ENCODE peak calls at places on chromosomes 11 and 22, in ten cellular contexts. U is AG09309; D is SW480; X is endothelial cell; G is dorsolateral prefrontal cortex; B is choroid plexus epithelial cell; M is activated T-cell treated with anti-CD3 and anti-CD28 coated beads, Interleukin-2, amount 50 U/mL, for 4 hours; H is HEK293T; S is stimulated activated CD4-positive, alpha-beta T cell treated with anti-CD3 and anti-CD28 coated beads, TNF-alpha, amount 100 ng/mL, for 1 hour; C is fibroblast of villous mesenchyme. P is an unnamed sample.

GRCh38 chr11:94183886-94184264 is 55.2 kb downstream of the PANX1 start:
- DNase-seq in U (no peak), D (peak), X (peak), G (no peak), B (peak), M (peak), H (peak), S (no peak), C (peak), P (peak)

GRCh38 chr11:103897156-103897555 is 139.3 kb upstream of the DDI1 start:
- DNase-seq in U (no peak), D (no peak), X (no peak), G (no peak), B (peak), M (no peak), H (no peak), S (no peak), C (peak), P (no peak)

GRCh38 chr22:29861672-29862297 is 21.2 kb upstream of the MTMR3 start:
- DNase-seq in U (no peak), D (no peak), X (no peak), G (no peak), B (no peak), M (no peak), H (no peak), S (no peak), C (no peak), P (no peak)

GRCh38 chr22:49979587-49980264 is 19.2 kb downstream of the PIM3 start:
- DNase-seq in U (no peak), D (no peak), X (peak), G (peak), B (peak), M (no peak), H (peak), S (no peak), C (peak), P (peak)

GRCh38 chr22:48535868-48536690 is 1291.6 kb downstream of the BRD1 start:
- DNase-seq in U (no peak), D (no peak), X (no peak), G (peak), B (no peak), M (no peak), H (no peak), S (no peak), C (no peak), P (no peak)

GRCh38 chr11:11463397-11463796 is 110.3 kb upstream of the CSNK2A3 start:
- DNase-seq in U (no peak), D (no peak), X (no peak), G (no peak), B (no peak), M (no peak), H (peak), S (no peak), C (peak), P (no peak)

GRCh38 chr22:49331223-49331815 is 496.4 kb downstream of the BRD1 start:
- DNase-seq in U (no peak), D (no peak), X (no peak), G (no peak), B (no peak), M (no peak), H (no peak), S (no peak), C (no peak), P (no peak)

GRCh38 chr11:15971215-15971546 is 385.2 kb downstream of the SOX6 start:
- DNase-seq in U (no peak), D (no peak), X (no peak), G (no peak), B (no peak), M (no peak), H (no peak), S (no peak), C (no peak), P (no peak)

P was measured in ACHN.